ENCODE peak calls at places on chromosomes 7 and 10, in six cellular contexts. Q, F, C, E, K and H are unnamed samples.

GRCh38 chr7:64951250-64951848 is 39.5 kb downstream of the ZNF117 start:
- DNase-seq in E (peak), K (no peak), Q (peak), C (peak), F (no peak), H (peak)

GRCh38 chr7:30646154-30646553 is 36.1 kb downstream of the CRHR2 start:
- DNase-seq in Q (no peak), C (no peak), F (no peak), E (no peak), K (no peak), H (no peak)

GRCh38 chr7:23811540-23811939 is 101.5 kb downstream of the STK31 start:
- DNase-seq in C (no peak), Q (no peak), K (no peak), E (no peak), F (no peak), H (no peak)

GRCh38 chr10:88091490-88092061 is 228.2 kb downstream of the PTEN start:
- DNase-seq in C (no peak), E (no peak), F (no peak), Q (no peak), K (no peak), H (peak)

GRCh38 chr10:82477776-82478175 is 602.8 kb downstream of the NRG3 start:
- DNase-seq in E (no peak), K (no peak), F (no peak), Q (no peak), C (no peak), H (no peak)

GRCh38 chr7:143252002-143252401 is 11.2 kb upstream of the GSTK1 start:
- DNase-seq in F (no peak), C (no peak), K (no peak), Q (no peak), E (no peak), H (no peak)

GRCh38 chr10:113716109-113717010 is 35.1 kb upstream of the PLEKHS1 start:
- DNase-seq in C (no peak), K (no peak), Q (no peak), F (no peak), E (no peak), H (no peak)

GRCh38 chr10:128739937-128740336 is 613.7 kb upstream of the MKI67 start:
- DNase-seq in Q (no peak), F (peak), C (no peak), E (no peak), K (peak), H (no peak)

GRCh38 chr10:97321032-97321806 is 2.1 kb downstream of the FRAT1 start:
- DNase-seq in C (no peak), E (no peak), F (peak), K (no peak), Q (no peak), H (no peak)

GRCh38 chr7:21370283-21370982 is 57.5 kb upstream of the SP4 start:
- DNase-seq in C (no peak), F (no peak), Q (no peak), E (no peak), K (no peak), H (no peak)
- H2AFZ ChIP-seq in C (no peak), F (no peak), Q (no peak), E (no peak), K (no peak), H (no peak)

DNA sequence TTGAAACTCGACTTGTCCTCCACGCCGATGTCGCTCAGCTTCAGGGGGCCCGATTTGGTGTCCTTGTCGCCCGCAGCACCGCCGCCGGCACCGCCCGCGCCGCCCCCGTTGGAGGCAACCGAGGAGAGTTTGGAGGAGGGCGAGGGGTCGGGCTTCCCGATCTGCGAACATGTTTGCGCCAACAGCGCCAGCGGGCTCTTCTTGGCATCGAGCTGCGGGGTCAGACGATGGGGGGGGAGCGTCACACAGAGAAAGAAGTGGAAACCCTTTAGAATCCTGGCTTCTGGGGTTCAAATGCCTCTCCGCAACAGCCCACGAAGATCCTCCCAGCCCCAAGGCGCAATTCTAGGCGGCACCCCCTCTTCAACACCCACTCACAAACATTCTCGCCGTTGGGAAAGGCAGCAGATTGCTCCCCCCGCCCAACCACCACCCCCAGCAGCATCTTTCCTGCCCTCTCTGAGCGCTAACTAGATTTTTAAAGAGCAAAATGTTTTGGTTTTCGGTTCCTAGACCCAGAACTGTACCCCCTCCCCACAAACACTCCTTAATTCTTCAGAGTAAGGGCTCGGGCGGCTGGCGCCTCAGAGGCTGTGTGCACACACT is 1.3 kb downstream of the ZNF503 start:
- DNase-seq in Q (no peak), E (peak), C (no peak), F (no peak), K (no peak), H (no peak)
- H3K9ac ChIP-seq in Q (peak), E (peak), C (peak), F (no peak), K (no peak), H (peak)

GRCh38 chr7:31716355-31716754 is 29.3 kb downstream of the PPP1R17 start:
- DNase-seq in F (no peak), E (no peak), C (no peak), K (no peak), Q (no peak), H (no peak)
- H3K14ac ChIP-seq in F (no peak), E (no peak), C (no peak), K (no peak), Q (no peak), H (no peak)

DNA sequence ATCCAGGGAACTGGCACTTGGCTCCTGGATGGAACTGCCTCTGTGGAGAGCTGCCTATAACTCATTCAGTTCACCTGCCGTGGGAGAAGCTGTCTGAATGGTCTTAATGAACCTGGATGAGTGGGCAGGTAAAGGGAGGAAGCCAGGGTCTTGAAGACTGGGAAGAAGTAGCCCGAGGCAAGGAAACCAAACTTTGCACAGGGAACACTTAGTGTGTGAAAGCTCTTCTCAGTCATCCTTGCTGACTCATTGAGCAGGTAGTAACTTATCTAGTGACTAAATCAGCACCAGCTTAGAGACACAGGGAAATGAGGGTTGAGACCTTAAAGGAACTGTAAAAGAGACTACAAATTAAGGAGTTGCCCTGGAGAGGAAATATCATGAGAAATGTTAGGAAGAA is 9.9 kb downstream of the LRRC4 start:
- DNase-seq in Q (peak), E (no peak), C (no peak), F (no peak), K (no peak), H (peak)
- H2AFZ ChIP-seq in Q (no peak), E (no peak), C (no peak), F (no peak), K (no peak), H (no peak)